ENCODE peak calls at places on chromosomes 11 and 22, in nine cellular contexts. C is GM13976, P is tibial nerve, O is fibroblast of lung, U is HFFc6, I is thoracic aorta, M is left ventricle myocardium inferior, X is sigmoid colon, L is omental fat pad. Q is an unnamed sample.

GRCh38 chr22:35995345-35995744 is 33.3 kb downstream of the RBFOX2 start:
- DNase-seq in X (no peak), L (no peak), M (no peak), C (no peak), I (no peak), U (no peak), O (no peak), P (no peak), Q (no peak)

GRCh38 chr11:9777525-9777924 is 113.6 kb downstream of the SWAP70 start:
- DNase-seq in P (no peak), X (no peak), U (no peak), M (no peak), I (no peak), L (no peak), C (no peak), O (no peak), Q (no peak)

GRCh38 chr11:34840736-34841386 is 75.3 kb downstream of the APIP start:
- DNase-seq in P (no peak), I (no peak), U (no peak), X (no peak), M (no peak), O (peak; percentile 15), C (peak; percentile 49), L (no peak), Q (no peak)

GRCh38 chr11:128467610-128468041 is 119.7 kb downstream of the ETS1 start:
- DNase-seq in X (peak; percentile 82), P (peak; percentile 46), C (no peak), L (no peak), I (peak; percentile 51), O (peak; percentile 100), U (peak; percentile 99), M (no peak), Q (peak; percentile 69)

GRCh38 chr22:28398987-28399386 is 280.7 kb downstream of the TTC28 start:
- DNase-seq in I (no peak), O (no peak), U (no peak), C (no peak), X (no peak), P (no peak), L (no peak), M (no peak), Q (no peak)

GRCh38 chr22:41656515-41656914 is 32.2 kb downstream of the SNU13 start:
- DNase-seq in C (no peak), P (no peak), L (no peak), U (no peak), O (no peak), X (no peak), M (no peak), I (no peak), Q (no peak)

GRCh38 chr11:68775951-68776388 is 24.6 kb upstream of the TESMIN start:
- DNase-seq in L (no peak), X (no peak), U (no peak), C (no peak), I (no peak), O (no peak), P (no peak), M (no peak), Q (no peak)

GRCh38 chr11:111456859-111457730 is 55.1 kb downstream of the BTG4 start:
- DNase-seq in M (no peak), O (no peak), U (no peak), L (no peak), P (no peak), X (no peak), I (no peak), C (peak; percentile 14), Q (no peak)

GRCh38 chr11:102155676-102156075 is 45.4 kb downstream of the YAP1 start:
- DNase-seq in O (peak; percentile 34), U (no peak), M (no peak), X (no peak), C (no peak), P (no peak), L (no peak), I (no peak), Q (no peak)

GRCh38 chr22:42947211-42947990 is 67.5 kb downstream of the PACSIN2 start:
- DNase-seq in I (no peak), C (no peak), M (peak; percentile 73), X (no peak), U (no peak), P (no peak), O (peak; percentile 36), L (no peak), Q (no peak)

GRCh38 chr22:47059701-47060161 is 297.3 kb downstream of the TBC1D22A start:
- DNase-seq in C (peak; percentile 69), P (no peak), X (peak; percentile 69), U (no peak), I (no peak), M (no peak), O (peak; percentile 9), L (no peak), Q (no peak)
- TF ChIP-seq CTCF in C (no peak), P (no peak), X (no peak), U (no peak), I (no peak), M (no peak), O (no peak), L (no peak), Q (no peak)

GRCh38 chr11:70671611-70672010 is 273.3 kb downstream of the CTTN start:
- DNase-seq in O (no peak), U (no peak), M (no peak), I (no peak), P (no peak), C (no peak), X (no peak), L (no peak), Q (no peak)

GRCh38 chr11:70669871-70670683 is 271.7 kb downstream of the CTTN start:
- DNase-seq in U (no peak), P (no peak), O (no peak), M (no peak), L (no peak), C (no peak), X (no peak), I (no peak), Q (no peak)

GRCh38 chr11:70670684-70671034 is 272.3 kb downstream of the CTTN start:
- DNase-seq in L (no peak), X (no peak), O (no peak), P (no peak), I (no peak), U (no peak), C (no peak), M (no peak), Q (no peak)

GRCh38 chr11:70669281-70669680 is 271.0 kb downstream of the CTTN start:
- DNase-seq in L (no peak), U (no peak), M (no peak), I (no peak), O (no peak), X (no peak), P (no peak), C (no peak), Q (no peak)

GRCh38 chr11:70671083-70671482 is 272.8 kb downstream of the CTTN start:
- DNase-seq in O (no peak), P (no peak), I (no peak), C (no peak), X (no peak), M (no peak), U (no peak), L (no peak), Q (no peak)
- TF ChIP-seq CTCF in O (no peak), P (no peak), I (no peak), C (no peak), X (no peak), M (no peak), U (no peak), L (no peak), Q (no peak)

DNA sequence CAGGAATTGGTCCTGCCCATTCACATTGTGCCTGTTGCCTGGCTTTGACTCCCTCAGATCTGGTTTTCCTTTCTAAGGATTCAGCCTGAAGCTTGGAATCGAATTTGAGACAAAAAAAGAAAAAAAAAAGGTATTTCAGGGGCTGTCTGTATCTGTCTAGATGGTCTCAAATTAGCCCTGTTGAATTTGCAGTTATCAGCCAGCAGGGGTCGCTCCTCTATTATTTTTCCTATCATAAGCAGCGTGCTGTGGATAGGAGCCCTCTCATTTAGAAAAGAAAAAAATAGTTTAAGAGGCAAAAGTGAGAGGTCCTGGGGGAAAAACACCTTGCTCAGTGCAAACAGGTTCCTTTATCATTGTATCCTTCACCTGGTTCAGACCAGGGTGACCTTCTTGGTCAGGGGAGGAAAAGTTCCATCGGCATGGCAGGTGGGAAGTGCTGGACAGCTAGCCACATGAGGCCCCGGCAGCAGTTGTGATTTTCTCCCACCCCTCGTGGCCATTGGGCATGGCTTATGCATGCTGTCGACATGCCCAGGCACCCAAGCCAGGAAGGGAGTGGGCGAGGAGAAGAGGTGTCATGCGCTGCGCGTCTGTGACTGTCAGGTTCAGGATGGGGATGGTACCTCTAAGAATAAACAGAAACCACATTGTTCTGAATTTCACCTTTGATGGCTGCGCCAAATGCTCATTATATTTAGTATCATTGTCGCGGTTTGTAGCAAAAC is 13.1 kb downstream of the OR5AK2 start:
- DNase-seq in I (no peak), O (no peak), L (no peak), P (no peak), M (no peak), X (no peak), C (no peak), U (no peak), Q (no peak)
- TF ChIP-seq CTCF in I (no peak), O (peak; percentile 35), L (no peak), P (no peak), M (no peak), X (no peak), C (no peak), U (peak; percentile 82), Q (peak; percentile 42)

GRCh38 chr11:1825039-1825740 is 9.6 kb upstream of the SYT8 start:
- DNase-seq in I (no peak), O (no peak), L (no peak), U (no peak), X (no peak), P (no peak), C (peak; percentile 79), M (peak; percentile 50), Q (no peak)
- TF ChIP-seq CTCF in I (peak; percentile 41), O (peak; percentile 31), L (no peak), U (peak; percentile 31), X (no peak), P (peak; percentile 77), C (peak; percentile 67), M (peak; percentile 54), Q (no peak)

DNA sequence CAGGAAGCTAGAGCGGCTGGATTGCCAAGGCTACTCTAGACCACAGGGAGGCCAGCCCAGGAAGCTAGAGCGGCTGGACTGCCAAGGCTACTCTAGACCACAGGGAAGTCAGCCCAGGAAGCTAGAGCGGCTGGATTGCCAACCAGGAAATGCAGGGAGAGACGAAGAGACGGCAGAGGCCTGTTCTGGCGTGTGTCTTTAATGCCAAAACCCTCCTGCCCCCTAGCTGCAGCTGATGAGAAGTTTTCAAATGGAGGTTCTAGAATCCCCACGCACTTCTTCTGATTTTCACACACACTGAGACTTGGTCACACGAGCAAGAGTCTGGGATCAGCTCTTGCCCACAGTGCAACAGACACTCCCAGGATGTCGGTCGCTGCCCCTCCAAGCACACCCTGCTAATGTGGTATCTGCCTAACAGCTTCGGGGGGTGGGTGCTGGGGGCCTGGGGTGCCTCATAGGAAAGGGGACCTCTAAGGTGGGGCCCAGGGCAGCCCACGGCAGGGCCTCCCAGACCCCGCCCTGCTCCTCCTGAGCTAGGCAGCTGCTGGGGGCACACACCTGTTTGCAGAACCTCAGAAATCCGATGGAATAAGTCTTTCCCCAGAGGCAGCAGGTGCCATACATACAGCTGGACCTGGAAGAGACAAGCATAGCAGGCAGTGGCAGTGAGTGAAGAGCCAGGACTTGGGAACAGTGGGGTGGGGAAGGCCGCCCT is 28.5 kb downstream of the MAFF start:
- DNase-seq in L (no peak), I (no peak), X (no peak), M (peak; percentile 61), C (peak; percentile 79), P (no peak), O (no peak), U (no peak), Q (no peak)
- TF ChIP-seq CTCF in L (no peak), I (peak; percentile 14), X (no peak), M (peak; percentile 62), C (peak; percentile 35), P (peak; percentile 38), O (peak; percentile 32), U (peak; percentile 58), Q (peak; percentile 22)